ENCODE peak calls at places on chromosomes 5 and 9, in five cellular contexts. N, E, P, A and H are unnamed samples.

GRCh38 chr9:128424268-128424780 is 3.7 kb downstream of the CERCAM start:
- DNase-seq in N (no peak), E (no peak), P (no peak), A (no peak), H (no peak)

GRCh38 chr5:56414056-56414455 is 180.9 kb upstream of the ANKRD55 start:
- DNase-seq in N (no peak), E (no peak), P (no peak), A (no peak), H (peak)

GRCh38 chr9:79663878-79664277 is 92.1 kb downstream of the TLE4 start:
- DNase-seq in N (no peak), E (no peak), P (no peak), A (no peak), H (no peak)

GRCh38 chr9:72554221-72554641 is 32.8 kb downstream of the TMC1 start:
- DNase-seq in N (peak), E (peak), P (peak), A (no peak), H (peak)

GRCh38 chr5:55440188-55440646 is 94.5 kb downstream of the PLPP1 start:
- DNase-seq in N (peak), E (no peak), P (peak), A (no peak), H (peak)

GRCh38 chr5:116436674-116437350 is 137.8 kb downstream of the SEMA6A start:
- DNase-seq in N (no peak), E (no peak), P (no peak), A (no peak), H (no peak)

GRCh38 chr5:133668458-133668857 is 56.1 kb upstream of the FSTL4 start:
- DNase-seq in N (no peak), E (no peak), P (no peak), A (no peak), H (no peak)

GRCh38 chr9:136567651-136568287 is 21.9 kb upstream of the NOTCH1 start:
- DNase-seq in N (peak), E (no peak), P (peak), A (peak), H (peak)

GRCh38 chr5:10489810-10490426 is 48.2 kb downstream of the ROPN1L start:
- DNase-seq in N (peak), E (no peak), P (no peak), A (no peak), H (peak)

GRCh38 chr5:150153483-150153882 is 2.2 kb downstream of the PDGFRB start:
- DNase-seq in N (no peak), E (no peak), P (no peak), A (no peak), H (no peak)
- H3K4me3 ChIP-seq in N (peak), E (peak), P (peak), A (no peak), H (peak)

DNA sequence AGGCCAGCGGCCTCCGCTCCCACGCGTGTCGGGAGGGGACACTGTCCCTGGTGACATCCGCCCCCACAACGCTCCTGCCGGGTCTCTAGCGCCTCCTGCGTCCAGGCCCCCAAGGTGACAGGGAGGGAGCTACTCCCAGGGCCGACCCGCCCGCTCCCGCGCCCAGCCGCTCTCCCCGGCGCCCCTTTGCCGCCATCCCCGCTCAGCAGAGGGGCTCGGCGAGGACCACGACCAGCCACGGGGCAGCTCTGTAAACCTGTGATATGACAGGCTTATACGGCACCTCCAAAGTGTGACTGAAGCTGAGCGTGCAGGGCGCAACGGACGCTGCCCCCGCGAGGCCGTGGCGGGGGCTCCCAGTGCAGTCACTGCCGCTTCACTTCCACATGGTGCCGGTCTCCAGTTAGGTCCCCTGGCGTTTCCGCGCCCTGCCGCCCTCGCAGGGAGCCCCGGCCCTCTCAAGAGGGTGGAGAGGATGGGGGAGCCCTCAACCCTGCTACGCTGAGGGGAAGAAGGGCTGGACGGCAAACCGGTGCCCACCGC is 978 bp upstream of the ADCY2 start:
- DNase-seq in N (no peak), E (no peak), P (no peak), A (peak), H (no peak)
- H3K4me3 ChIP-seq in N (no peak), E (no peak), P (no peak), A (peak), H (no peak)

DNA sequence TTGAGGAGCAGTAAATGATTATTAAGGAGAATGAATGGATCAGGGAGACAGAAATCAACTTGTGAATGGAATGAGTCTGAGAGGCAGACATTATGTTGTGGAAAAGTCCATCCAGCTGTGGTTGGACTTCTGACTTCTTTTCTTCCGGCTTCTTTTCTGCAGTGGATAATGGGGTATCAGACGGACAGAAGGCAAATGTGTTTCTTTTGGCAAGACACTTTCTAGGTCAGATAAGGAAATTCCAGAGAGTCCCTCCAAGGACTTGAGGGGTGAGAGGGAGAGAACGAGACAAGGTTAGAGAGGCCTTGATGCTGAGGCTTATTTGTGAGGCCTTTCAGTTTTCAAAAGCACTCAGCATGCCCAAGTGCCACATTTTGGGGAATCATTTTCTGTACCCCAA is 17.1 kb upstream of the GRHPR start:
- DNase-seq in N (no peak), E (no peak), P (no peak), A (no peak), H (peak)
- H3K4me3 ChIP-seq in N (no peak), E (no peak), P (no peak), A (no peak), H (no peak)

DNA sequence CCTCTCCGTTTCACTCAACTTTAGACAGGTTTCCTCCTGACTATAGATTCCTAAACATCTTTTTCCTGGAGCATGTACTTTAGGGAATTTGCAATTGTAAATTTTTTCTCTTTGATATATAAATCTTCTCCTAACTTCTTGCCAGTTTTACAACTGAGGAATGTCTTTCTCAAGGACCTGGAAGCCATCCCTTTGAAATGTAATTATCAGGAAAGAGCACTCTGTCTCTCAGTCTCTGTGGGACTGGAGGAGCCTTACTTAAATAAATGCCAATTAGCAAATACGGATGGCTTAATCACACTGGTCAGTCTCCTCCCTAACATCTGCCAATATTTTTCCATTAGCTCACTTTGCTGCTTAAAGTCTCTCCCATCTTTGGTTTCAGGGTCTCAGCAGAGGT is 344.3 kb upstream of the ARRDC3 start:
- DNase-seq in N (no peak), E (no peak), P (no peak), A (no peak), H (no peak)
- H3K4me3 ChIP-seq in N (no peak), E (no peak), P (no peak), A (no peak), H (no peak)

DNA sequence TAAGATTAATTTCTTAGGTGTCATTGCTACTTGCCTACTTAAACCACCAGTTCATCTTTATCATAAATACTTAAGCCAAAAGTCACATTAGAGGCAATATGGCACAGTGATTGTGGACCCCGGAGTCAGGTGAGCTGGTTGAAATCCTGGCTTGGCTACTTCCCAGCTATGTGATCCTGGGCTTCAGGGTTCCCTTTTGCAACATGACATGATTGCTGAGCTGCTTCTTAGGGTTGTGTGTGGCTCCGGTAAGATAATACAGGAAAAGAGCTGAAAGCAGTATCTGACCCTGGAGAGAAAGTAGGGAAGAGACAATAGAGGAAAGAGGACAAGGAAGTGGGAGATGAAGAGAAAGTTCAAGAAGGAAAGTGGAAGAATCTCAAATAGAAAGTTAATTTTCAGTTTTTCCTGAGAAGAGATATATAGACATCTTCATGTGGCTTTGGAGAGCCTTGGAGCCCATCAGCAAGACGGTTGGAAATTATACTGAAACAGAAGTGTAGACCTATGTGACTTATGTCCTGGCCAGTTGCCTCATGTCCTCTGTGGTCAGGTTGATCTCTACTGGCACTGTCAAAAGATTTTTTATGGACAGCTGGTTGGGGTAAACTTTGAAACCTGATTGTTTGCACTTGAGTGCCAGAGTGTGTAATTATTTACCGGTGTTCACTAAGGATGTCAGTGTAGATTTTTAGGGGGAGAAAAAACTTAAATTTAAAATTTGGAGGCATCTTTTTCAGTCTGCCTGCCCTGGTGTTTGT is 93.2 kb downstream of the GHR start:
- DNase-seq in N (no peak), E (no peak), P (no peak), A (no peak), H (no peak)
- H3K4me3 ChIP-seq in N (no peak), E (no peak), P (no peak), A (no peak), H (no peak)